ENCODE peak calls at places on chromosome 12, in four cellular contexts. One of them, this sample, is unnamed. For H3K9me3, the result is how much of the 10 kb centered on the place peaks cover.

GRCh38 chr12:96248532-96248931 is 54.4 kb downstream of the ELK3 start:
- DNase-seq in SK-N-SH: no peak
- DNase-seq in esophagus squamous epithelium: no peak
- DNase-seq in cardiac muscle cell: no peak
- DNase-seq in this sample: no peak

GRCh38 chr12:15151141-15152091 is 69.8 kb downstream of the RERG start:
- DNase-seq in SK-N-SH: peak
- DNase-seq in esophagus squamous epithelium: no peak
- DNase-seq in cardiac muscle cell: peak
- DNase-seq in this sample: no peak

GRCh38 chr12:1842183-1842904 is 22.0 kb downstream of the LRTM2 start:
- DNase-seq in SK-N-SH: no peak
- DNase-seq in esophagus squamous epithelium: no peak
- DNase-seq in cardiac muscle cell: no peak
- DNase-seq in this sample: no peak

GRCh38 chr12:953776-954175 is 4.3 kb upstream of the RAD52 start:
- DNase-seq in SK-N-SH: no peak
- DNase-seq in esophagus squamous epithelium: no peak
- DNase-seq in cardiac muscle cell: no peak
- DNase-seq in this sample: no peak

GRCh38 chr12:49930515-49931288 is 19.8 kb upstream of the AQP2 start:
- DNase-seq in SK-N-SH: no peak
- DNase-seq in esophagus squamous epithelium: no peak
- DNase-seq in cardiac muscle cell: no peak
- DNase-seq in this sample: no peak

GRCh38 chr12:122871851-122872785 is 23.8 kb downstream of the VPS37B start:
- DNase-seq in SK-N-SH: peak
- DNase-seq in esophagus squamous epithelium: no peak
- DNase-seq in cardiac muscle cell: no peak
- DNase-seq in this sample: no peak

GRCh38 chr12:67705394-67706370 is 57.1 kb downstream of the DYRK2 start:
- DNase-seq in SK-N-SH: peak
- DNase-seq in esophagus squamous epithelium: no peak
- DNase-seq in cardiac muscle cell: no peak
- DNase-seq in this sample: no peak

GRCh38 chr12:76720068-76720467 is 43.8 kb upstream of the ZDHHC17 start:
- DNase-seq in SK-N-SH: no peak
- DNase-seq in esophagus squamous epithelium: no peak
- DNase-seq in cardiac muscle cell: peak
- DNase-seq in this sample: no peak

GRCh38 chr12:121580959-121581680 is at the start of gene KDM2B:
- DNase-seq in SK-N-SH: peak
- DNase-seq in esophagus squamous epithelium: no peak
- DNase-seq in cardiac muscle cell: peak
- DNase-seq in this sample: no peak

GRCh38 chr12:62719027-62719426 is 215.9 kb downstream of the PPM1H start:
- DNase-seq in SK-N-SH: no peak
- DNase-seq in esophagus squamous epithelium: no peak
- DNase-seq in cardiac muscle cell: no peak
- DNase-seq in this sample: no peak

GRCh38 chr12:5513406-5513805 is 81.5 kb downstream of the NTF3 start:
- DNase-seq in SK-N-SH: no peak
- DNase-seq in esophagus squamous epithelium: no peak
- DNase-seq in cardiac muscle cell: no peak
- DNase-seq in this sample: no peak

GRCh38 chr12:79776111-79776510 is 85.3 kb upstream of the PAWR start:
- DNase-seq in SK-N-SH: no peak
- DNase-seq in esophagus squamous epithelium: no peak
- DNase-seq in cardiac muscle cell: no peak
- DNase-seq in this sample: no peak

GRCh38 chr12:6635856-6636521 is at the start of gene LPAR5:
- DNase-seq in SK-N-SH: peak
- DNase-seq in esophagus squamous epithelium: no peak
- DNase-seq in cardiac muscle cell: no peak
- DNase-seq in this sample: no peak

GRCh38 chr12:113748707-113749432 is 217.3 kb downstream of the RBM19 start:
- DNase-seq in SK-N-SH: no peak
- DNase-seq in esophagus squamous epithelium: no peak
- DNase-seq in cardiac muscle cell: no peak
- DNase-seq in this sample: no peak

GRCh38 chr12:102948941-102949352 is 8.5 kb upstream of the ASCL1 start:
- DNase-seq in SK-N-SH: peak
- DNase-seq in esophagus squamous epithelium: no peak
- DNase-seq in cardiac muscle cell: peak
- DNase-seq in this sample: peak

GRCh38 chr12:104790296-104791125 is 167.6 kb downstream of the SLC41A2 start:
- DNase-seq in SK-N-SH: peak
- DNase-seq in esophagus squamous epithelium: no peak
- DNase-seq in cardiac muscle cell: peak
- DNase-seq in this sample: peak

GRCh38 chr12:53780323-53780722 is 28.5 kb upstream of the CISTR start:
- DNase-seq in SK-N-SH: no peak
- DNase-seq in esophagus squamous epithelium: no peak
- DNase-seq in cardiac muscle cell: no peak
- DNase-seq in this sample: no peak

GRCh38 chr12:119679081-119679480 is 11.1 kb downstream of the PRKAB1 start:
- DNase-seq in SK-N-SH: no peak
- DNase-seq in esophagus squamous epithelium: no peak
- DNase-seq in cardiac muscle cell: no peak
- DNase-seq in this sample: no peak

GRCh38 chr12:2691001-2691339 is 103.8 kb upstream of the FKBP4 start:
- DNase-seq in SK-N-SH: no peak
- DNase-seq in esophagus squamous epithelium: no peak
- DNase-seq in cardiac muscle cell: peak
- DNase-seq in this sample: peak

GRCh38 chr12:116376354-116377193 is 99.1 kb upstream of the MED13L start:
- DNase-seq in SK-N-SH: peak
- DNase-seq in esophagus squamous epithelium: no peak
- DNase-seq in cardiac muscle cell: no peak
- DNase-seq in this sample: no peak

GRCh38 chr12:115866909-115867525 is 410.5 kb downstream of the MED13L start:
- DNase-seq in SK-N-SH: peak
- DNase-seq in esophagus squamous epithelium: no peak
- DNase-seq in cardiac muscle cell: no peak
- DNase-seq in this sample: no peak

GRCh38 chr12:15155271-15155670 is 65.9 kb downstream of the RERG start:
- DNase-seq in SK-N-SH: no peak
- DNase-seq in esophagus squamous epithelium: no peak
- DNase-seq in cardiac muscle cell: no peak
- DNase-seq in this sample: no peak

GRCh38 chr12:54658306-54659264 is 10.4 kb upstream of the DCD start:
- DNase-seq in SK-N-SH: peak
- DNase-seq in esophagus squamous epithelium: no peak
- DNase-seq in cardiac muscle cell: peak
- DNase-seq in this sample: peak

GRCh38 chr12:48903982-48904411 is 21.3 kb downstream of the FKBP11 start:
- DNase-seq in SK-N-SH: peak
- DNase-seq in esophagus squamous epithelium: no peak
- DNase-seq in cardiac muscle cell: peak
- DNase-seq in this sample: peak

GRCh38 chr12:81811066-81811777 is 52.1 kb upstream of the PPFIA2 start:
- DNase-seq in SK-N-SH: no peak
- DNase-seq in esophagus squamous epithelium: no peak
- DNase-seq in cardiac muscle cell: no peak
- DNase-seq in this sample: no peak

GRCh38 chr12:78167510-78167909 is 336.8 kb downstream of the NAV3 start:
- DNase-seq in SK-N-SH: no peak
- DNase-seq in esophagus squamous epithelium: no peak
- DNase-seq in cardiac muscle cell: no peak
- DNase-seq in this sample: no peak

GRCh38 chr12:5511644-5512584 is 80.0 kb downstream of the NTF3 start:
- DNase-seq in SK-N-SH: peak
- DNase-seq in esophagus squamous epithelium: no peak
- DNase-seq in cardiac muscle cell: peak
- DNase-seq in this sample: no peak

GRCh38 chr12:47276253-47277070 is 196.7 kb upstream of the AMIGO2 start:
- DNase-seq in SK-N-SH: no peak
- DNase-seq in esophagus squamous epithelium: peak
- DNase-seq in cardiac muscle cell: no peak
- DNase-seq in this sample: peak

DNA sequence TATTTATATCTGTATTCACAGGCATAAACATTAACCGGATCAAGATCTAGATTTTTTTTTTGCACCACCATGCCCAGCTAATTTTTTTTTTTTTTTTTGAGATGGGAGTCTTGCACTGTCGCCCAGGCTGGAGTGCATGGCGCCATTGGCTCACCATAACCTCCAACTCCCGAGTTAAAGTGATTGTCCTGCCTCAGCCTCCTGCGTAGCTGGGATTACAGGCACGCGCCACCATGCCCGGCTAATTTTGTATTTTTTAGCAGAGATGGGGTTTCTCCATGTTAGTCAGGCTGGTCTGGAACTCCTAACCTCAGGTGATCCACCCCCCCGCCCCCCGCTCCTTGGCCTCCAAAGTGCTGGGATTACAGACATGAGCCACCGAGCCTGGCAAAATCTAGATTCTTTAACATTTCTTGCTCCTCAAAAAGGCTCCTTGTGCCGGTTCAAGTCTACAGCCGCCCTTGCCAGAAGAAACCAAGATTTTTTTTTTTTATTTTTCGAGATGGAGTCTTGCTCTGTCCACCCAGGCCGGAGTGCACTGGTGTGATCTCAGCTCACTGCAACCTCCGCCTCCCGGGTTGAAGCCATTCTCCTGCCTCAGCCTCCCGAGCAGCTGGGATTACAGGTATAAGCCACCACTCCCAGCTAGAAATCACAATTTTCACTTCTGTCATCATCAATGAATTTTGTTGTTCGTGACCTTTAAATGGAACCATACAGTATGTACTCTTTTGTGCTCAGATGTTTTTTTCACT is 36.9 kb upstream of the SLC2A3 start:
- DNase-seq in SK-N-SH: no peak
- DNase-seq in esophagus squamous epithelium: no peak
- DNase-seq in cardiac muscle cell: no peak
- DNase-seq in this sample: no peak
- H3K27ac ChIP-seq in SK-N-SH: no peak
- H3K27ac ChIP-seq in esophagus squamous epithelium: no peak
- H3K27ac ChIP-seq in cardiac muscle cell: no peak
- H3K27ac ChIP-seq in this sample: no peak

GRCh38 chr12:11577658-11578260 is 71.7 kb upstream of the ETV6 start:
- DNase-seq in SK-N-SH: no peak
- DNase-seq in esophagus squamous epithelium: no peak
- DNase-seq in cardiac muscle cell: no peak
- DNase-seq in this sample: no peak
- H3K9me3 ChIP-seq in SK-N-SH: under half
- H3K9me3 ChIP-seq in esophagus squamous epithelium: under half
- H3K9me3 ChIP-seq in cardiac muscle cell: under half
- H3K9me3 ChIP-seq in this sample: under half

DNA sequence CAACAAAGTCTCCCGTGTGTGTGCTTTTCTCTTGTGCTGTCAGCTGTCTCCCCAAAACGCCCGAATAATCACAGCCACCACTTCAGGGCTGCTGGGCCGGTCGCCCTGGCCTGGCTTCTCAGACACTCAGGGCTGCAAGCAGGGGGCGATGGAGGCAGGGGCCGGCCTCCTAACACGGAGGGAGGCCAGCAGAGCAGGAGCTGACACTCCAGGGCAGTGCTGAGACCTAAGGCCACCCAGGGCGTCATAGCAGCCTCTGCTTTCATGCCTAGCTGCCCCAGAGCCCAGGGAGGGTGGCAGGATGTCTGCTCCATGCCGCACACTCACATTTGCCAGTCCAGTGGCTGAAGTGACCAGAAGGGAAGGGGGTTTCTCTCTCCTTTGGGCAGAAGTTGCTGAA is 25.6 kb downstream of the STX2 start:
- DNase-seq in SK-N-SH: no peak
- DNase-seq in esophagus squamous epithelium: no peak
- DNase-seq in cardiac muscle cell: no peak
- DNase-seq in this sample: no peak
- TF ChIP-seq CTCF in SK-N-SH: no peak
- TF ChIP-seq CTCF in esophagus squamous epithelium: no peak
- TF ChIP-seq CTCF in cardiac muscle cell: no peak
- TF ChIP-seq CTCF in this sample: no peak

DNA sequence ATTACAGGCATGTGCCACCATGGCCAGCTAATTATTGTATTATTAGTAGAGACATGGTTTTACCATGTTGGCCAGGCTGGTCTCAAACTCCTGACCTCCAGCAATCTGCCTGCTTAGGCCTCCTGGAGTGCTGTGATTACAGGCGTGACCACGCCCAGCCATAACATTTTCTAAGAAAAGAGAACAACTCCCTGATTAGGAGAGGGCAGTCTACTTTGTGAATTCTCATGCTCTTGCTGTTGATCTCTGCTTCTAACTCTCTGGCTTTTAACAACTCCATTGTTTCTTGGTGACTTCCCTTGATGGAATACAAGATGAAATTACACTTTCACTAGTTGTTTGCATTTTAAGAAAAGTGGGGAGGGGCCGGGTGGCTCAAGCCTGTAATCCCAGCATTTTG is 33.6 kb downstream of the SSH1 start:
- DNase-seq in SK-N-SH: no peak
- DNase-seq in esophagus squamous epithelium: no peak
- DNase-seq in cardiac muscle cell: no peak
- DNase-seq in this sample: no peak
- H3K27ac ChIP-seq in SK-N-SH: peak
- H3K27ac ChIP-seq in esophagus squamous epithelium: peak
- H3K27ac ChIP-seq in cardiac muscle cell: peak
- H3K27ac ChIP-seq in this sample: no peak

GRCh38 chr12:131740626-131741025 is 29.7 kb downstream of the SFSWAP start:
- DNase-seq in SK-N-SH: no peak
- DNase-seq in esophagus squamous epithelium: no peak
- DNase-seq in cardiac muscle cell: no peak
- DNase-seq in this sample: no peak
- H3K9me3 ChIP-seq in SK-N-SH: under half
- H3K9me3 ChIP-seq in esophagus squamous epithelium: under half
- H3K9me3 ChIP-seq in cardiac muscle cell: under half
- H3K9me3 ChIP-seq in this sample: under half

GRCh38 chr12:30323008-30323407 is 372.7 kb downstream of the IPO8 start:
- DNase-seq in SK-N-SH: no peak
- DNase-seq in esophagus squamous epithelium: no peak
- DNase-seq in cardiac muscle cell: no peak
- DNase-seq in this sample: no peak
- TF ChIP-seq CTCF in SK-N-SH: peak
- TF ChIP-seq CTCF in esophagus squamous epithelium: no peak
- TF ChIP-seq CTCF in cardiac muscle cell: peak
- TF ChIP-seq CTCF in this sample: no peak

GRCh38 chr12:38639625-38640024 is 265.8 kb downstream of the CPNE8 start:
- DNase-seq in SK-N-SH: no peak
- DNase-seq in esophagus squamous epithelium: no peak
- DNase-seq in cardiac muscle cell: no peak
- DNase-seq in this sample: no peak
- H3K27ac ChIP-seq in SK-N-SH: no peak
- H3K27ac ChIP-seq in esophagus squamous epithelium: peak
- H3K27ac ChIP-seq in cardiac muscle cell: no peak
- H3K27ac ChIP-seq in this sample: no peak

GRCh38 chr12:132924356-132924755 is 31.8 kb downstream of the ZNF605 start:
- DNase-seq in SK-N-SH: no peak
- DNase-seq in esophagus squamous epithelium: no peak
- DNase-seq in cardiac muscle cell: no peak
- DNase-seq in this sample: no peak
- H3K9me3 ChIP-seq in SK-N-SH: half or more
- H3K9me3 ChIP-seq in esophagus squamous epithelium: half or more
- H3K9me3 ChIP-seq in cardiac muscle cell: under half
- H3K9me3 ChIP-seq in this sample: half or more

This sample was measured in CD4-positive, alpha-beta T cell.